ENCODE peak calls at places on chromosomes 16 and 17, in seven cellular contexts. W, E, S, N, X, B and U are unnamed samples. For H3K4me1 and H3K27me3, the result is how much of the 10 kb centered on the place peaks cover.

GRCh38 chr17:7363311-7363710 is 8.4 kb downstream of the TMEM95 start:
- DNase-seq in W (no peak), E (no peak), S (no peak), N (no peak), X (no peak), B (no peak), U (no peak)

GRCh38 chr17:73226556-73227172 is 33.8 kb downstream of the COG1 start:
- DNase-seq in W (no peak), E (no peak), S (no peak), N (no peak), X (no peak), B (no peak), U (no peak)

GRCh38 chr16:30949655-30950515 is 1.0 kb downstream of the ORAI3 start:
- DNase-seq in W (peak), E (peak), S (peak), N (no peak), X (peak), B (no peak), U (peak)

GRCh38 chr17:1762233-1762905 is 509 bp downstream of the SERPINF1 start:
- DNase-seq in W (peak), E (no peak), S (no peak), N (no peak), X (no peak), B (no peak), U (peak)

GRCh38 chr17:39820987-39821386 is 43.1 kb downstream of the IKZF3 start:
- DNase-seq in W (no peak), E (no peak), S (no peak), N (no peak), X (no peak), B (no peak), U (no peak)

GRCh38 chr17:34741967-34742366 is 162.6 kb downstream of the TMEM132E start:
- DNase-seq in W (no peak), E (no peak), S (no peak), N (no peak), X (no peak), B (no peak), U (no peak)

GRCh38 chr17:56819431-56820145 is 14.1 kb downstream of the C17orf67 start:
- DNase-seq in W (peak), E (peak), S (peak), N (peak), X (peak), B (peak), U (no peak)

GRCh38 chr16:57486858-57487834 is 853 bp upstream of the DOK4 start:
- DNase-seq in W (no peak), E (no peak), S (no peak), N (no peak), X (no peak), B (no peak), U (no peak)

GRCh38 chr17:60817187-60817586 is 139.5 kb downstream of the BCAS3 start:
- DNase-seq in W (no peak), E (no peak), S (no peak), N (no peak), X (no peak), B (no peak), U (no peak)

GRCh38 chr17:77828749-77829539 is 129.6 kb upstream of the TNRC6C start:
- DNase-seq in W (no peak), E (no peak), S (no peak), N (no peak), X (no peak), B (no peak), U (no peak)

GRCh38 chr16:28876016-28876659 is 2.1 kb upstream of the ATP2A1 start:
- DNase-seq in W (no peak), E (no peak), S (no peak), N (no peak), X (no peak), B (no peak), U (no peak)

GRCh38 chr16:89557936-89558490 is 2.5 kb upstream of the RPL13 start:
- DNase-seq in W (no peak), E (no peak), S (no peak), N (no peak), X (no peak), B (no peak), U (no peak)

GRCh38 chr17:52159810-52160578 is 1.5 kb upstream of the CA10 start:
- DNase-seq in W (no peak), E (no peak), S (no peak), N (no peak), X (no peak), B (no peak), U (no peak)

GRCh38 chr16:67223992-67224391 is 2.9 kb upstream of the TMEM208 start:
- DNase-seq in W (no peak), E (no peak), S (no peak), N (no peak), X (no peak), B (no peak), U (no peak)

GRCh38 chr17:68470959-68471358 is 13.7 kb upstream of the WIPI1 start:
- DNase-seq in W (no peak), E (no peak), S (no peak), N (no peak), X (no peak), B (no peak), U (no peak)

GRCh38 chr16:57608462-57609113 is 19.8 kb upstream of the ADGRG1 start:
- DNase-seq in W (peak), E (no peak), S (peak), N (no peak), X (no peak), B (no peak), U (no peak)

GRCh38 chr17:17122781-17123483 is 80.7 kb downstream of the MPRIP start:
- DNase-seq in W (no peak), E (no peak), S (no peak), N (no peak), X (no peak), B (no peak), U (no peak)

GRCh38 chr17:32943647-32944191 is 15.8 kb downstream of the TMEM98 start:
- DNase-seq in W (no peak), E (peak), S (no peak), N (no peak), X (peak), B (no peak), U (no peak)

GRCh38 chr17:54754560-54754959 is 146.1 kb upstream of the TOM1L1 start:
- DNase-seq in W (no peak), E (no peak), S (no peak), N (no peak), X (no peak), B (no peak), U (no peak)

GRCh38 chr16:85227924-85228462 is 115.7 kb upstream of the CIBAR2 start:
- DNase-seq in W (no peak), E (no peak), S (no peak), N (no peak), X (no peak), B (no peak), U (no peak)

GRCh38 chr17:1649844-1650409 is at the start of gene RILP:
- DNase-seq in W (peak), E (peak), S (peak), N (peak), X (peak), B (no peak), U (peak)

GRCh38 chr17:17446666-17447155 is 30.1 kb upstream of the MED9 start:
- DNase-seq in W (no peak), E (no peak), S (no peak), N (no peak), X (no peak), B (no peak), U (no peak)

GRCh38 chr17:82239401-82239925 is 10.6 kb downstream of the SLC16A3 start:
- DNase-seq in W (no peak), E (no peak), S (no peak), N (no peak), X (no peak), B (no peak), U (no peak)

GRCh38 chr17:549197-550040 is 165.2 kb downstream of the VPS53 start:
- DNase-seq in W (no peak), E (no peak), S (no peak), N (no peak), X (no peak), B (no peak), U (no peak)

GRCh38 chr16:88768041-88768876 is 16.8 kb downstream of the PIEZO1 start:
- DNase-seq in W (no peak), E (no peak), S (peak), N (no peak), X (peak), B (no peak), U (no peak)

GRCh38 chr17:82025401-82026107 is 2.4 kb downstream of the LRRC45 start:
- DNase-seq in W (no peak), E (no peak), S (no peak), N (no peak), X (no peak), B (no peak), U (no peak)

GRCh38 chr16:728131-728889 is 1.4 kb downstream of the HAGHL start:
- DNase-seq in W (peak), E (peak), S (peak), N (peak), X (no peak), B (peak), U (no peak)

GRCh38 chr16:89002851-89003830 is 26.1 kb upstream of the CBFA2T3 start:
- DNase-seq in W (no peak), E (no peak), S (no peak), N (no peak), X (no peak), B (no peak), U (no peak)

GRCh38 chr17:35361027-35361426 is 12.4 kb downstream of the SLFN11 start:
- DNase-seq in W (no peak), E (no peak), S (no peak), N (no peak), X (no peak), B (no peak), U (no peak)

GRCh38 chr17:49527927-49528651 is 33.0 kb downstream of the NGFR start:
- DNase-seq in W (no peak), E (no peak), S (no peak), N (no peak), X (no peak), B (no peak), U (no peak)

GRCh38 chr16:28826141-28826540 is 3.3 kb downstream of the ATXN2L start:
- DNase-seq in W (no peak), E (no peak), S (no peak), N (no peak), X (no peak), B (no peak), U (no peak)

GRCh38 chr16:1007284-1007850 is 25.8 kb downstream of the SOX8 start:
- DNase-seq in W (no peak), E (no peak), S (no peak), N (no peak), X (no peak), B (no peak), U (no peak)

GRCh38 chr17:7108981-7109380 is 5.6 kb downstream of the ASGR2 start:
- DNase-seq in W (no peak), E (no peak), S (no peak), N (no peak), X (no peak), B (no peak), U (no peak)

GRCh38 chr16:86239381-86239780 is 270.9 kb upstream of the FOXF1 start:
- DNase-seq in W (no peak), E (no peak), S (peak), N (no peak), X (peak), B (no peak), U (no peak)

GRCh38 chr16:59146140-59146539 is 412.0 kb upstream of the GOT2 start:
- DNase-seq in W (no peak), E (no peak), S (no peak), N (no peak), X (no peak), B (no peak), U (no peak)

GRCh38 chr17:15119928-15120327 is 145.2 kb downstream of the PMP22 start:
- DNase-seq in W (no peak), E (no peak), S (no peak), N (no peak), X (no peak), B (no peak), U (no peak)

GRCh38 chr16:85582177-85582888 is 30.8 kb upstream of the GSE1 start:
- DNase-seq in W (no peak), E (no peak), S (no peak), N (no peak), X (no peak), B (no peak), U (no peak)

GRCh38 chr16:3327514-3327913 is 22.2 kb downstream of the ZNF75A start:
- DNase-seq in W (no peak), E (no peak), S (no peak), N (no peak), X (no peak), B (no peak), U (no peak)

GRCh38 chr16:3328104-3328503 is 22.8 kb downstream of the ZNF75A start:
- DNase-seq in W (no peak), E (no peak), S (no peak), N (no peak), X (no peak), B (no peak), U (no peak)

GRCh38 chr16:3328643-3329042 is 23.3 kb downstream of the ZNF75A start:
- DNase-seq in W (no peak), E (no peak), S (peak), N (no peak), X (no peak), B (no peak), U (no peak)
- H3K4me1 ChIP-seq in W (under half), E (under half), S (under half), N (under half), X (under half), B (under half), U (under half)

GRCh38 chr16:23950291-23950894 is 114.6 kb downstream of the PRKCB start:
- DNase-seq in W (no peak), E (no peak), S (no peak), N (no peak), X (no peak), B (no peak), U (no peak)

GRCh38 chr16:23947838-23948237 is 112.1 kb downstream of the PRKCB start:
- DNase-seq in W (no peak), E (no peak), S (no peak), N (no peak), X (no peak), B (no peak), U (no peak)

GRCh38 chr16:23948949-23949392 is 113.2 kb downstream of the PRKCB start:
- DNase-seq in W (no peak), E (no peak), S (no peak), N (peak), X (no peak), B (peak), U (no peak)

GRCh38 chr16:23950898-23951297 is 115.1 kb downstream of the PRKCB start:
- DNase-seq in W (no peak), E (no peak), S (no peak), N (no peak), X (no peak), B (no peak), U (no peak)

GRCh38 chr16:23949630-23950290 is 114.0 kb downstream of the PRKCB start:
- DNase-seq in W (peak), E (no peak), S (peak), N (peak), X (no peak), B (peak), U (peak)
- H3K27me3 ChIP-seq in W (under half), E (under half), S (under half), N (under half), X (under half), B (under half), U (under half)

DNA sequence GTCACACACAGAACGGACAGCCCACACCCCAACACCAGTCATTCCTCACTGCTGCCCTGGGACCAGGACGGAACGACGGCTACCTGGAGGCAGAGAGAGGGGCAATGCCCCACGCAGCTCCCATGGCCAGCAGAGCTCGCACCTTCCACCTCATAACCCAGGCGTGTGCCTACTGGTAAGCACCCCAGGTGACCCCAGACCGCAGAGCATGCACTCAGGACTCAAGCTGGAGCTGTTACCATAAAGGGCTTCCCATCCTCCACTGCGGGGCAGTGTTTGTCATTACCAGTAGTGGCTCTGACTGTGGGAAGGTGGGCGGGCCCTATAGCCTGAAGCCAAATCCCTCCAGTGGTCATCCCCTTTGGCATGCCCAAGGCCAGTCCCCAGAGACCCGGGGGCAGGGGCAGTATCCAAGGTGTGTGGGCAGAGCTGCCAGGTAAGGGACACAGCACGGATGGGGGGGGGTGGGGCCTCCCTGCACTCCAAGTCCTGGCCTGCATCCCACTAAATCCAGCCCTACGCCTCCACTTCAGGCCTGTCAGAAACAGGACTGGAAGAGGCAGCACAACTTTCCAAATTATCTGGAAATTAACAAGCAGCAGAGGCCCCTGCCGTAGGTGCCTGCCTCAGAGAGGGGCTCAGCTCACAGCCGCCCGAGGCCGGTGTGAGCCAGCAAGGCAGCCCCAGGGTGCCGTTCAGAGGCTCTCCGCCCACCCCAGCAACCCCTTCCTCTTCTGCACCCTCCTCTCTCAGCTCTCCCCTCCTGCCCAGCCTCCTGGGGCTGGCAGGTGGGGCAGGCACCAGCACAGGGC is 4.8 kb upstream of the BCAR1 start:
- DNase-seq in W (no peak), E (no peak), S (no peak), N (no peak), X (no peak), B (no peak), U (peak)
- H3K4me1 ChIP-seq in W (half or more), E (under half), S (under half), N (under half), X (under half), B (under half), U (half or more)

DNA sequence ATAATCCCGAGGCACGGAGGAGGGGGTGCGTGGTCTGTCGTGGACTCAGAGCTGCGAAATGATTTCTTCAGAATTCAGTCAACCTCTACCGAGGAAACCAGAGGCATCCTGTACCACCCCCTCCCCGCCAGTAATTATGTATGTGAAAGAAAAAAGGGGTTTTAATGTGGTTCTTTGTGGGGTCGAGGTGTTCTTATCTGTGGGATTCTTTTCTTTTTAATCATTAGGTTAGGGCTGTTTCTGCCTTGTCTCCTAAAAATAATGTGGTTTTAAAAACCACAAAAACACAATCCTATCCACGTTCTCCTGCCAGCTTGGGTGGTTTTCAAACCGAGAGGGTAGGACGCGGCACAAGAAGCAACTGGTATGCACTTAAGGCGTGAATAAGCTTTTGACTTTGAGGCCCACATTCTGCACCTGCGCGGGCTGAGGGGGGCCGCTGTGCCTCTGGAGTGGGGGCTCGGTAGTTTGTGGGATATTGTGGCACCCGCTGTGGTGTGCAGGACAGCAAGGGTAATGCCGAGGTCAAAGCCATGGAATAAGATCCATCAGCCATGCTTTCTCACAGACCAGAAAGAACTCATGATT is 1.0 kb downstream of the SLC47A1 start:
- DNase-seq in W (no peak), E (no peak), S (no peak), N (peak), X (no peak), B (no peak), U (no peak)
- H3K27me3 ChIP-seq in W (under half), E (under half), S (under half), N (under half), X (under half), B (under half), U (under half)

GRCh38 chr17:64326420-64327054 is 63.5 kb upstream of the TEX2 start:
- DNase-seq in W (peak), E (peak), S (no peak), N (no peak), X (peak), B (no peak), U (peak)

GRCh38 chr17:64326030-64326419 is 63.0 kb upstream of the TEX2 start:
- DNase-seq in W (no peak), E (no peak), S (no peak), N (no peak), X (no peak), B (no peak), U (no peak)

GRCh38 chr17:64327201-64327930 is 63.3 kb downstream of the PECAM1 start:
- DNase-seq in W (peak), E (no peak), S (no peak), N (no peak), X (no peak), B (no peak), U (peak)

GRCh38 chr17:64320613-64321553 is 57.8 kb upstream of the TEX2 start:
- DNase-seq in W (peak), E (peak), S (peak), N (peak), X (peak), B (peak), U (no peak)

GRCh38 chr17:64323774-64324173 is 60.7 kb upstream of the TEX2 start:
- DNase-seq in W (no peak), E (no peak), S (no peak), N (no peak), X (no peak), B (no peak), U (no peak)
- H3K4me1 ChIP-seq in W (under half), E (under half), S (under half), N (under half), X (under half), B (under half), U (under half)

DNA sequence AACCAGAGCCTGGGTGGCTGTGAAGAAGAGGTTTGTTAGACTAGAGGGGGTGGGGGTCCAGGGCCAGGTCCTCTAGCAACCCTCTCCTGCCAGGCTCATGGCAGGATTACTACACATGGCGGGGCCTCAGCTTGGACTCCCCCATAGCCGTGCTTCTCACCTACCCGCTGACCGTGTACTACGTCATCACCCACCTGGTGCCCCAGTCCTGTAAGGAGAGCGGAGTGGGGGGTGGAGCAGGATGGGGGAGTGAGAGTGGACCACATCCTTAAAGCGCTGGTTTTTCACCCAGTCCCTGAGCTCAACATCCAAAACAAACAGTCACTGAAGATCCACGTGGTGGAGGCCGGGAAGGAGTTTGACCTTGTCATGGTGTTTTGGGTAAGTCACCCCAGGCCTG is 4.2 kb upstream of the CXCL16 start:
- DNase-seq in W (no peak), E (no peak), S (no peak), N (no peak), X (no peak), B (no peak), U (no peak)
- H3K27me3 ChIP-seq in W (under half), E (under half), S (under half), N (under half), X (under half), B (under half), U (under half)

DNA sequence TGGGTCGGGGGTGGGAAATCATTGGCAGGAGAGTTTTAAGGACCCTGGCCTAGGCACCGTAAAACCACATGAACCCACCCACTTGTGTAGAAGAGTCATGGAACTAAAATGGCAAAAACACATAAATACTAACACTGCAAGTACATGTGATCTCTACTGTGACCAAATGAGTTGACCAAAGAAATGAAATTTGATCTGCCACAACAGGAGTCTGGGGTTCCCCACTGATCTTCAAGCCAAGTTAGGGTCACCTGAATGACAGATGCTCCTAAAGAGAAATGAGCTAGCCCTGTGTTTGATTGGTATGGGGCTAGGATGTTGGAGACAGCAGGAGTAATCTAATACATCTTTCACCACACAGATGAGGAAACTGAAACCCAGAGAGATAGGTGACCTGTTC is 21.5 kb upstream of the SKAP1 start:
- DNase-seq in W (no peak), E (no peak), S (no peak), N (no peak), X (no peak), B (no peak), U (no peak)
- H3K4me1 ChIP-seq in W (under half), E (under half), S (under half), N (half or more), X (under half), B (half or more), U (under half)